ENCODE peak calls at places on chromosomes 16 and 17, in four cellular contexts. R is NB4; G is stimulated activated CD4-positive, alpha-beta T cell treated with anti-CD3 and anti-CD28 coated beads, Interleukin-4, amount 100 ng/mL, for 24 hours; W is fibroblast of gingiva. Y is an unnamed sample.

GRCh38 chr17:48586355-48586924 is 3.6 kb downstream of the HOXB3 start:
- DNase-seq in R (no peak), G (no peak), W (no peak), Y (no peak)

GRCh38 chr17:77096570-77097214 is 44.1 kb upstream of the SEC14L1 start:
- DNase-seq in R (peak), G (no peak), W (peak), Y (peak)

GRCh38 chr17:38611070-38611786 is 5.5 kb upstream of the SRCIN1 start:
- DNase-seq in R (no peak), G (no peak), W (no peak), Y (no peak)

GRCh38 chr16:86824751-86825310 is 246.5 kb downstream of the FOXL1 start:
- DNase-seq in R (peak), G (no peak), W (no peak), Y (no peak)

GRCh38 chr17:39164675-39165143 is 1.3 kb downstream of the ARL5C start:
- DNase-seq in R (peak), G (peak), W (peak), Y (peak)

GRCh38 chr17:39450051-39450450 is 1.0 kb downstream of the MED1 start:
- DNase-seq in R (no peak), G (no peak), W (no peak), Y (no peak)

GRCh38 chr16:3168706-3169105 is 19.3 kb upstream of the OR1F1 start:
- DNase-seq in R (no peak), G (no peak), W (no peak), Y (no peak)

GRCh38 chr17:66915204-66915611 is 49.3 kb upstream of the CACNG4 start:
- DNase-seq in R (peak), G (no peak), W (no peak), Y (no peak)

GRCh38 chr17:76740329-76741118 is 2.6 kb downstream of the MFSD11 start:
- DNase-seq in R (no peak), G (no peak), W (peak), Y (no peak)